ENCODE peak calls at places on chromosomes 12 and 14, in ten cellular contexts. L is Karpas-422, K is PC-3, A is PC-9, Y is GM23248, W is OCI-LY7, U is hepatocyte, M is GM23338, D is SK-N-SH, C is MM.1S. B is an unnamed sample. For H3K9me2, the result is how much of the 10 kb centered on the place peaks cover.

GRCh38 chr14:67539116-67539515 is 6.0 kb downstream of the PLEKHH1 start:
- DNase-seq in W (no peak), D (no peak), C (no peak), Y (no peak), U (no peak), A (no peak), L (no peak), K (no peak), M (peak), B (no peak)

GRCh38 chr14:52338282-52338681 is 24.2 kb downstream of the PTGER2 start:
- DNase-seq in D (no peak), W (no peak), L (no peak), Y (peak), A (no peak), C (no peak), U (peak), K (peak), M (no peak), B (no peak)

GRCh38 chr12:79935624-79936040 is 735 bp upstream of the PPP1R12A start:
- DNase-seq in K (peak), W (peak), A (no peak), U (no peak), C (no peak), L (no peak), D (peak), M (peak), Y (peak), B (no peak)

GRCh38 chr14:74898694-74899093 is 17.0 kb downstream of the DLST start:
- DNase-seq in U (peak), A (no peak), Y (no peak), K (no peak), D (no peak), C (no peak), W (no peak), M (no peak), L (no peak), B (no peak)

GRCh38 chr14:52988153-52988552 is 37.3 kb upstream of the FERMT2 start:
- DNase-seq in M (no peak), U (no peak), L (no peak), D (no peak), C (no peak), A (no peak), W (no peak), K (no peak), Y (no peak), B (no peak)

GRCh38 chr12:75305412-75306332 is 24.5 kb downstream of the CAPS2 start:
- DNase-seq in M (no peak), L (no peak), D (no peak), C (no peak), U (no peak), Y (no peak), W (no peak), K (no peak), A (no peak), B (no peak)

GRCh38 chr12:79560165-79560889 is 130.4 kb downstream of the PAWR start:
- DNase-seq in D (no peak), W (no peak), K (peak), C (no peak), A (no peak), U (no peak), M (no peak), Y (no peak), L (no peak), B (no peak)

GRCh38 chr12:447132-447531 is 12.6 kb upstream of the B4GALNT3 start:
- DNase-seq in K (no peak), M (no peak), W (no peak), U (no peak), D (no peak), A (no peak), L (no peak), C (no peak), Y (peak), B (no peak)

GRCh38 chr14:64705406-64706118 is 1.3 kb downstream of the PLEKHG3 start:
- DNase-seq in D (peak), Y (peak), U (peak), A (no peak), L (no peak), K (no peak), W (no peak), M (no peak), C (no peak), B (no peak)

GRCh38 chr14:53306267-53306721 is 153.2 kb upstream of the DDHD1 start:
- DNase-seq in W (peak), Y (peak), L (peak), D (peak), K (peak), U (peak), C (peak), M (peak), A (peak), B (peak)

GRCh38 chr12:68958337-68958736 is 25.4 kb upstream of the CPM start:
- DNase-seq in Y (no peak), W (peak), D (no peak), M (no peak), C (no peak), L (no peak), K (no peak), A (no peak), U (no peak), B (no peak)

GRCh38 chr12:3389911-3390310 is 101.1 kb upstream of the PRMT8 start:
- DNase-seq in C (no peak), D (peak), M (no peak), A (no peak), L (no peak), K (no peak), Y (no peak), U (no peak), W (no peak), B (no peak)

GRCh38 chr14:96975116-96975515 is 177.9 kb downstream of the VRK1 start:
- DNase-seq in L (no peak), U (no peak), C (no peak), Y (no peak), K (no peak), D (no peak), W (no peak), M (no peak), A (no peak), B (no peak)

GRCh38 chr12:124303579-124304313 is 8.9 kb downstream of the RFLNA start:
- DNase-seq in L (no peak), D (no peak), K (no peak), Y (no peak), C (no peak), A (no peak), W (no peak), U (no peak), M (no peak), B (no peak)
- H3K9me2 ChIP-seq in L (under half), D (under half), K (under half), Y (under half), C (under half), A (under half), W (under half), U (under half), M (under half), B (under half)

DNA sequence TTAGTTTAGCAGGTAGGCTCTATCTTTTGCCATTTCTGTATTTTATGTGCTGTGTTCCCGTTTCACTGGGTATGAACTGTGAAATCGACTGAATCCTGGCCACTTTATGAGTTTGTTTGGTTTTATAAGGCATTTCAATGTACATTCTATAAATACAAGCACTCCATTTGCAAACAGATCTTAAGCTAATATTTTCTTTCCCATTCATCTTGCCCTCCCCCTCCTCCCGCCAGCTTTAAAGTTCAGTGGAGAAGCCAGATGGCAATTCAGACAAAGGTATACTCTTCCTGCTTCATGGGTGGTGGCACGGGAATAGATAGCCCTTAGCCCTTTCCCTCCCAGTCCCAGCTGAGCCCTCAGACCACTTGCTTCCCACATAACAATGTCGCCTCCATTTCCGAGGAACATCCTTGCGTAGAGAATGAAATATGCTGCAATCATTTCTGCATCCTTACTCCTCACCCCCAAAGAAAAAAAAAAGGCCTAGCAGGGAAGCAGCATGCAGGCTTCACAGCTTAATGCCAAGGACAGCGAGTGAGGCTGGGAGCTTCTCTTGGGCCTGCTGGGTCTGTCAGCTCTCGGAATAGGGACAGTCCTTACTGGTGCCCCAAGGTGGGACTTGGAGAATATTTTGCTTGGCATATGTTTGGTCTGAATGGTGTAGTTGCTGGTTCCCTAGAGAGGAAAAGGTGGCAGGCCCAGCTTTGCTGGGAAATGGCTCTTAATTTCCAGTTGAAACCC is 52.8 kb upstream of the SRSF5 start:
- DNase-seq in K (no peak), M (peak), Y (no peak), W (no peak), C (no peak), U (no peak), L (no peak), D (no peak), A (no peak), B (no peak)
- H3K9me2 ChIP-seq in K (under half), M (under half), Y (under half), W (under half), C (under half), U (under half), L (under half), D (under half), A (under half), B (under half)

GRCh38 chr12:49549735-49550710 is 11.2 kb downstream of the KCNH3 start:
- DNase-seq in L (no peak), D (peak), C (no peak), Y (no peak), M (no peak), K (no peak), A (no peak), W (peak), U (no peak), B (no peak)
- H3K9me2 ChIP-seq in L (under half), D (under half), C (under half), Y (under half), M (under half), K (under half), A (under half), W (under half), U (under half), B (under half)

DNA sequence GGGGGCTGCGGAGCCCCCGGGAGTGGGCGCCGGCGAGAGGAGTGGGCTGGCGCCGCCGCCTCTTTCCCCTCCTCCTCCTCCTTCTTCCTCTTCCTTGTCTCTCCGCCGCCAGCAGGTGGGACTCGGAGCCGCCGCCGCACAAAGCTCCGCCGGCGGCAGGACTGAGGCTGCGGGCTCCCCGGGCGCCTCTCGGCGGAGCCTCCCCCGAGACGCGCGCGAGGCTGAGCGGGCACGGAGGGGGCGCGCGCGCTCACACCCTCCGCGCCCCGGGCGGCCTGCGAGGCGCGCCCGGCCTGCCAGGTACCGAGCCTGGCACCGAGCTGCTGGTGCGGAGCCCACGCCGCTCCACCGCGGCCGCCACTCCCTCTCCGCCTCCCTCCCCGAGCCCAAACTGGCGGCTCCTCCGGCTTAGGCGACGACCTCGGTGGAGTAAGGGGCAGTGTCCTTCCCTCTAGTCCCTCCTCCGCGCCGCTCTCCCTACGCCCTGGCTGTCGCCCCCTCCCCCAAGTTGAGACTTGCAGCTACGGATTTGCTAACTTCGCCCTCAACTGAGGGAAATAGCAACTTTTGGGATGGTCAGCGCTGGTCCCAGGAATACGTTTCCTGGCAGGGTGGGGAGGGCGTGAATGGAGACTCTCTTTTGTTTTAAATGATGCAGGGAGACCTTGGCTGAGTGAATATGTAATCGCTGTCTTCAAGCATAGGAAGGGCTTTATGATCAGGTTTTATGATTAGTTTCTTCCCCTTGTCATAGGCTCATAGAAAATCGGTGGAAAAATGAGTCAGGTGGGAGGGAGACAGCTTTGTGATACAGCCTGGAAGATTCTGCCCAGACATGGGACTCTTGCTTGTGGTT is 199.5 kb upstream of the CAND1 start:
- DNase-seq in A (peak), C (peak), W (peak), U (peak), D (peak), L (peak), Y (peak), M (peak), K (peak), B (no peak)
- H3K9me2 ChIP-seq in A (under half), C (under half), W (under half), U (under half), D (under half), L (under half), Y (under half), M (under half), K (under half), B (under half)

GRCh38 chr12:19288161-19288560 is 151.1 kb upstream of the AEBP2 start:
- DNase-seq in W (no peak), L (no peak), M (peak), K (no peak), A (no peak), C (no peak), D (no peak), U (no peak), Y (no peak), B (no peak)
- H3K9me2 ChIP-seq in W (under half), L (under half), M (under half), K (under half), A (under half), C (under half), D (under half), U (under half), Y (under half), B (under half)

GRCh38 chr14:89661392-89661791 is 244.4 kb upstream of the FOXN3 start:
- DNase-seq in Y (no peak), U (no peak), A (no peak), C (no peak), M (no peak), L (no peak), D (no peak), K (no peak), W (no peak), B (no peak)

GRCh38 chr14:89654998-89655397 is 238.0 kb upstream of the FOXN3 start:
- DNase-seq in M (no peak), A (no peak), L (no peak), D (no peak), W (no peak), C (no peak), Y (no peak), U (no peak), K (no peak), B (no peak)

GRCh38 chr14:89660183-89660582 is 243.2 kb upstream of the FOXN3 start:
- DNase-seq in K (no peak), L (no peak), C (peak), A (no peak), M (no peak), U (peak), W (no peak), Y (peak), D (peak), B (no peak)

GRCh38 chr14:89657014-89657413 is 240.0 kb upstream of the FOXN3 start:
- DNase-seq in M (no peak), D (no peak), W (no peak), U (no peak), L (no peak), C (no peak), K (no peak), A (no peak), Y (no peak), B (no peak)

GRCh38 chr14:89658977-89659670 is 242.1 kb upstream of the FOXN3 start:
- DNase-seq in K (no peak), A (no peak), D (no peak), W (no peak), U (no peak), L (no peak), Y (no peak), C (no peak), M (no peak), B (no peak)
- H3K9me2 ChIP-seq in K (under half), A (under half), D (under half), W (under half), U (under half), L (under half), Y (under half), C (under half), M (under half), B (under half)

GRCh38 chr14:68961781-68962584 is 17.1 kb downstream of the ACTN1 start:
- DNase-seq in L (no peak), M (peak), W (no peak), A (peak), Y (peak), D (peak), C (no peak), K (peak), U (no peak), B (no peak)
- H3K9me2 ChIP-seq in L (under half), M (under half), W (under half), A (under half), Y (under half), D (under half), C (under half), K (under half), U (under half), B (under half)